ENCODE peak calls at places on chromosomes 12 and 14, in four cellular contexts. W is GM10248, H is endothelial cell of umbilical vein, B is epithelial cell of esophagus. A is an unnamed sample.

GRCh38 chr14:96195441-96196081 is 9.1 kb upstream of the BDKRB2 start:
- DNase-seq in H (no peak), W (no peak), B (no peak), A (no peak)

GRCh38 chr14:88559852-88560251 is 3.0 kb upstream of the ZC3H14 start:
- DNase-seq in W (no peak), H (no peak), B (peak; percentile 36), A (no peak)

GRCh38 chr12:31321565-31322228 is 4.3 kb downstream of the SINHCAF start:
- DNase-seq in B (no peak), H (peak; percentile 53), W (no peak), A (no peak)

GRCh38 chr14:74979442-74980397 is 23.0 kb upstream of the EIF2B2 start:
- DNase-seq in H (peak; percentile 57), W (no peak), B (peak; percentile 90), A (no peak)

GRCh38 chr12:20757-21156 is 45.8 kb upstream of the IQSEC3 start:
- DNase-seq in W (peak; percentile 21), B (no peak), H (no peak), A (no peak)

GRCh38 chr14:99630202-99630601 is 14.7 kb upstream of the HHIPL1 start:
- DNase-seq in W (no peak), H (no peak), B (no peak), A (no peak)

GRCh38 chr12:132514838-132515237 is 24.9 kb downstream of the FBRSL1 start:
- DNase-seq in W (no peak), H (no peak), B (no peak), A (no peak)

GRCh38 chr12:86698581-86698980 is 442.4 kb upstream of the MGAT4C start:
- DNase-seq in H (no peak), W (no peak), B (no peak), A (no peak)

GRCh38 chr14:53295985-53296582 is 143.0 kb upstream of the DDHD1 start:
- DNase-seq in H (peak; percentile 48), W (peak; percentile 26), B (peak; percentile 57), A (peak; percentile 25)

GRCh38 chr12:11759894-11760293 is 110.4 kb downstream of the ETV6 start:
- DNase-seq in B (no peak), W (no peak), H (no peak), A (no peak)

DNA sequence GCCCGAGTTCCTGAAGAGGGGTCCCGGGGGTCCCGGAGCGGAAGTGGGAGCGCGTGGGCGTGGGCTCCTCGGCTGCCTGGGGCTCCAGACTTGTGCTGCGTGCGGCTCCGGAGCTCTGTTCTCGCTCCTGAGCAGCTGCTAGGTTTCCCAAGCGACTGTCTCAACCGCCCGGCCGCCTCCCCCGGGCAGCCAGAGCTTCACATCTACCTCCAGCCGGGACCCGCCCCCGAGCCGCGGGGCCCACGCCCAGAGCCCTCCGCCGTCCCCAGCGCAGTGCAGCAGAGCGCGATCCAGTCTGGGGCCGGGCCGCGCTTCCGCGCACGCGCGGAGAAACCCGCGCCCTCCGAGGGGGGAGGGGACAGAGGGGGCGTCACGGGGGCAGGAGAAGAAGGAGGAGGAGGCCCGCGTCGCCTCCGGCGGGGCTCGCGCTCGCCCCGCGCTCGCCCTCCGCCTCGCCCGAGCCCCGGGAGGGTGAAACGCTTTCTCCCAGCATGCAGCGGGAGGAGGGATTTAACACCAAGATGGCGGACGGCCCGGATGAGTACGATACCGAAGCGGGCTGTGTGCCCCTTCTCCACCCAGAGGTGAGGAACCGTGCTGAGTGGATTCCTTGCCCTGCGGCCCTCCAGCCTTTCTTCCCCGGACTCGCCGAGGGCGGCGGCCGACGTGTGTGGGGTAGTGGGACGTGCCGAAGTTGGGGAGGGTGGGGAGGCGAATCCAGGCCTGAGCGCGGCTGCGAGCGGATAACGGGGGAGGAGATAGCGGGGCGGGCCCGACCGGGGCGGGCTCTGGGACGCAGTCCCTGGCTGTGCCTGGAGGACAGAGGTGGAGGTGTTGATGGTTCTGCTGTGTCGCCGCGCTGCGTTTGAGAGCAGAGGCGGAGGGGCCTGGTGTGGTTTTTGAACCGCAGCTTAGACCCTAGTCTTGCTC is at the start of gene ZDHHC17:
- DNase-seq in W (peak; percentile 91), H (peak; percentile 95), B (peak; percentile 93), A (peak; percentile 82)
- TF ChIP-seq CTCF in W (no peak), H (no peak), B (no peak), A (no peak)

DNA sequence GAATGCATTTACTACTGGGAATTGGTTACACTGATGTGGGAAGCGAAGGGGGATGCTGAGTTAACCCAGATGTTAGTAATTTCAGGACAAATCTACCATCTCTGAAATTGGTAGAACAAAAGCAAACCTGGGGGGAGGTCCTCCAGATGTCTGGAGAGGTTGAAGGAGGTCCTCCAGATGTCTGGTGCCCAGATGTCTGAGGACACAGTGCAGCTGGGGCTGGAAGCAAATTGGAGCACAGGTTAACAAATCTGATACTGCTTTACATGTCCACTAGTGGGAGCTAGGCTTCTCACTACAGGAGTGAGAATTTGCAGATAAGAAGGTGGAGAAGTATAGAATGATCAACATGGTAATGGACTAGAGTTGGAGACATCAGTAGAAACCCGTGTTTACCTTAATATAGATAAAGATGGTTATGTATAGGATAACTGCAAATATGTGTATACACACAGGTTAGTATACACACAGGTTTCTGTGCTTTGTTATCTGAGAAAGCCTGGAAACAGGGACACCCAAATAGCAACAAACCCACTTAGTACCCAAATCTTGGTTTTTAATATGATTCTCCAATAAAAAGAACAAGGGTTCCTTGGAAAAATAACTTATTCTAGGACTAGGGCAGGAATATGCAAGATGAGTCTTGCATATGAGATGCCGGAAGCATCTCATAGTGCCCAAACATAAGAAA is 162.5 kb downstream of the C12orf50 start:
- DNase-seq in W (no peak), H (peak; percentile 9), B (peak; percentile 60), A (peak; percentile 3)
- TF ChIP-seq CTCF in W (peak; percentile 14), H (peak; percentile 46), B (peak; percentile 82), A (no peak)

DNA sequence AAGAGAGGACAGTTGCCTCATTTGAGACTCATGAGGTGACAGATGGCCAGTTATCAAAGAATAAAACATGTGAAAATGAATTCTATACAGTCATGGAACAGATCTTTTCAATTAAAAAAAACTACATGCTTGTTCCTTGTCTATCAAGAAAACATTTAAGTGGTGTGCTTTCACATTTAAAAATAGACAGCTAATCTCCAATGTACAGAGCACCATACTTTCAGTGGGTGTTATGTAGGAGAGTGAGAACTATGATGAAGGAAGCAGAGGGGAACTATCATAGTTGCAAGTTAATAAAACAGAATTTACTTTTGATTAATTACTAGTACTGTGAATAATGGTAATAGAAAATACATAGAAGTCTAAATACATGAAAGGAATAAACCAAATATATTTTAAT is 76.8 kb upstream of the TTC7B start:
- DNase-seq in W (no peak), H (no peak), B (no peak), A (no peak)
- TF ChIP-seq CTCF in W (no peak), H (no peak), B (no peak), A (no peak)

DNA sequence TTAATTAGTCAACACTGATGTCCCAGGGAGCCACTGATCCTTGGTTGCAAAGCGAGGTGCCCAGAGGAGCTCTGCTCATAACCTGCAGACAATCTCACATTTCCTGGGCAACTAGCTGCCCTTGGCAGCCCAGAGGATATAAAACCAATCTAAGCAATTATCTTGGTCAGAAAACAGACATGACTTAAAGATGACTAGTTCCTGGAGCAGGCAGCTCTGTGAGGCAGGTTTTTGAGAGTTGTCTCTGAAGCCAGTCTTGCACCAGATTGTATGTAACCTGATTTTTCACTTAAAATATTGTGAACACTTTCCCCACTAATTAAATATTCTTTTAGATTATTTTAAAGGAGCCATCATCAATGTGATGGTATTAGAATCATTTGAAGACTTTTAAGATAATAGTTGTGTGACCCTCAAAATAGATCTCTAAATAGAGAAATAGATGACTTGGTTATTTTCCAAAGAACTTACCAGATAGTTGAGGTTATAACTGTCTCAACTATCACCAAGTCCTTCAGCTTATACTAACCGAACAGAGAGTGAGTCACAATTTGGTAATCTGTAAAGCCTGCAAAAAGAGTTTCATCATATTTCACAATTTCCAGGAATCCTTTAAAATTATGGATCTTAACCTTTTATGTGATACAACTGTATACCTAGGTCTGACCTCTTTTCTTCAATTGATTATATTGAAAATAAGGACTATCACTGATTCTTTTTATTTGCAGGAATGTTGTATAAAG is 75.9 kb downstream of the LIN7A start:
- DNase-seq in B (peak; percentile 47), W (no peak), H (no peak), A (no peak)
- TF ChIP-seq CTCF in B (no peak), W (no peak), H (no peak), A (no peak)

DNA sequence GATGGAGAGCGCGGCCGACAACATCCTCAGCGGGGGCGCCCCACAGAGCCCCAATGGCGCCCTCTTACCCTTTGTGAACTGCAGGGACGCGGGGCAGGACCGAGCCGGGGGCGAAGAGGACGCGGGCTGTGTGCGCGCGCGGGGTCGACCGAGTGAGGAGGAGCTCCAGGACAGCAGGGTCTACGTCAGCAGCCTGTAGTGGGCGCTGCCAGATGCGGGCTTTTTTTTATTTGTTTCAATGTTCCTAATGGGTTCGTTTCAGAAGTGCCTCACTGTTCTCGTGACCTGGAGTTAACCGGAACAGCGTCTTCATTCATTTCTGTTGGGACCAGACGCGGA is 103.8 kb upstream of the FKBP4 start:
- DNase-seq in B (no peak), W (no peak), H (no peak), A (no peak)
- TF ChIP-seq CTCF in B (no peak), W (no peak), H (peak; percentile 28), A (no peak)

A was measured in RWPE1.